ENCODE peak calls at places on chromosomes 4 and X, in six cellular contexts. I is OCI-LY7; S is heart left ventricle; V is stimulated activated CD8-positive, alpha-beta memory T cell treated with anti-CD3 and anti-CD28 coated beads, Interleukin-7, amount 100 ng/mL, for 1 hour; L is SW 1271; D is ovary. R is an unnamed sample.

GRCh38 chrX:24988314-24988713 is 27.5 kb downstream of the ARX start:
- DNase-seq in D (no peak), L (no peak), S (no peak), I (no peak), V (no peak), R (no peak)

GRCh38 chrX:23699636-23700194 is 32.4 kb downstream of the PRDX4 start:
- DNase-seq in I (no peak), L (no peak), S (no peak), V (no peak), D (peak; percentile 42), R (no peak)

GRCh38 chr4:152385551-152385950 is 150.3 kb downstream of the FBXW7 start:
- DNase-seq in D (no peak), S (no peak), I (peak; percentile 11), L (peak; percentile 3), V (no peak), R (no peak)

GRCh38 chr4:186798951-186799659 is 75.4 kb upstream of the FAT1 start:
- DNase-seq in D (no peak), V (no peak), L (no peak), I (no peak), S (no peak), R (no peak)

GRCh38 chrX:9430346-9430745 is 34.5 kb upstream of the TBL1X start:
- DNase-seq in I (no peak), S (no peak), L (no peak), V (no peak), D (no peak), R (no peak)

GRCh38 chrX:113512700-113513395 is 672.2 kb upstream of the AMOT start:
- DNase-seq in S (no peak), L (peak; percentile 47), V (no peak), D (no peak), I (no peak), R (no peak)

GRCh38 chr4:102120846-102121245 is 224.4 kb downstream of the SLC39A8 start:
- DNase-seq in V (no peak), D (no peak), I (no peak), S (no peak), L (no peak), R (no peak)

GRCh38 chr4:123526511-123526910 is 129.9 kb downstream of the SPRY1 start:
- DNase-seq in S (no peak), I (no peak), V (no peak), D (no peak), L (no peak), R (no peak)

GRCh38 chrX:77922768-77923167 is 12.3 kb downstream of the ATP7A start:
- DNase-seq in L (no peak), I (no peak), V (no peak), D (no peak), S (no peak), R (no peak)

GRCh38 chrX:45063319-45064095 is 137.2 kb downstream of the DIPK2B start:
- DNase-seq in V (no peak), S (no peak), D (no peak), I (no peak), L (no peak), R (no peak)

GRCh38 chr4:107863850-107864371 is 39.2 kb downstream of the SGMS2 start:
- DNase-seq in L (peak; percentile 67), D (no peak), V (no peak), S (peak; percentile 76), I (no peak), R (no peak)

GRCh38 chrX:135191838-135192237 is 20.6 kb upstream of the CT55 start:
- DNase-seq in D (no peak), V (no peak), I (no peak), L (no peak), S (no peak), R (no peak)

GRCh38 chrX:113644426-113644825 is 803.8 kb upstream of the AMOT start:
- DNase-seq in L (no peak), V (no peak), D (no peak), I (no peak), S (no peak), R (no peak)

GRCh38 chrX:9899640-9900075 is 67.5 kb upstream of the CLDN34 start:
- DNase-seq in S (no peak), L (no peak), V (no peak), D (no peak), I (no peak), R (peak; percentile 31)